ENCODE peak calls at places on chromosomes 12 and 14, in seven cellular contexts. Y is body of pancreas; R is CD8-positive, alpha-beta T cell; V is testis; N is BJ; S is tibial nerve; U is fibroblast of lung. M is an unnamed sample.

GRCh38 chr12:45613306-45613705 is 116.2 kb upstream of the ARID2 start:
- DNase-seq in V (no peak), Y (no peak), U (peak; percentile 57), N (no peak), R (no peak), S (no peak), M (no peak)

GRCh38 chr12:52508211-52508610 is 12.0 kb downstream of the KRT5 start:
- DNase-seq in U (peak; percentile 16), N (no peak), V (no peak), S (no peak), Y (no peak), R (no peak), M (no peak)

GRCh38 chr14:33432407-33433023 is 493.8 kb downstream of the NPAS3 start:
- DNase-seq in U (peak; percentile 42), N (no peak), Y (no peak), R (no peak), S (peak; percentile 24), V (peak; percentile 68), M (peak; percentile 39)

GRCh38 chr14:102451064-102451352 is 58.6 kb downstream of the ANKRD9 start:
- DNase-seq in V (no peak), N (no peak), S (no peak), U (no peak), R (no peak), Y (no peak), M (no peak)

GRCh38 chr12:14833952-14834351 is 9.4 kb downstream of the ART4 start:
- DNase-seq in N (no peak), U (peak; percentile 64), S (no peak), R (no peak), V (no peak), Y (no peak), M (no peak)

GRCh38 chr12:124006582-124007170 is 33.7 kb downstream of the ZNF664 start:
- DNase-seq in R (no peak), N (no peak), V (no peak), U (no peak), Y (no peak), S (no peak), M (no peak)

GRCh38 chr14:72594099-72594901 is 299.6 kb downstream of the DPF3 start:
- DNase-seq in R (peak; percentile 22), S (no peak), N (no peak), Y (no peak), U (peak; percentile 36), V (no peak), M (no peak)

GRCh38 chr12:56084958-56085543 is 5.1 kb downstream of the ERBB3 start:
- DNase-seq in R (no peak), U (no peak), Y (peak; percentile 48), V (no peak), N (no peak), S (no peak), M (peak; percentile 63)

GRCh38 chr14:30005114-30005698 is 77.6 kb upstream of the PRKD1 start:
- DNase-seq in V (no peak), N (peak; percentile 23), S (peak; percentile 23), U (peak; percentile 69), R (no peak), Y (no peak), M (no peak)

GRCh38 chr12:53379389-53380103 is 430 bp upstream of the SP1 start:
- DNase-seq in S (peak; percentile 100), V (peak; percentile 100), Y (peak; percentile 99), R (no peak), U (peak; percentile 100), N (peak; percentile 100), M (peak; percentile 98)

GRCh38 chr14:57182760-57183503 is 85.8 kb downstream of the EXOC5 start:
- DNase-seq in V (peak; percentile 36), N (no peak), S (no peak), Y (no peak), U (no peak), R (no peak), M (peak; percentile 6)

GRCh38 chr12:18837025-18837424 is 99.1 kb downstream of the CAPZA3 start:
- DNase-seq in U (peak; percentile 20), V (no peak), R (no peak), N (no peak), Y (peak; percentile 17), S (no peak), M (no peak)

GRCh38 chr14:96584199-96584906 is 82.2 kb downstream of the PAPOLA start:
- DNase-seq in V (peak; percentile 64), U (peak; percentile 35), N (no peak), R (no peak), S (no peak), Y (peak; percentile 46), M (peak; percentile 82)

GRCh38 chr12:124778411-124778810 is 85.3 kb downstream of the SCARB1 start:
- DNase-seq in U (no peak), Y (no peak), V (no peak), R (no peak), N (no peak), S (no peak), M (no peak)

GRCh38 chr12:115752913-115753726 is 524.4 kb downstream of the MED13L start:
- DNase-seq in R (no peak), V (peak; percentile 70), N (no peak), S (peak; percentile 75), U (peak; percentile 66), Y (peak; percentile 37), M (peak; percentile 66)

GRCh38 chr12:52796429-52796794 is 495 bp upstream of the KRT3 start:
- DNase-seq in S (no peak), V (no peak), U (no peak), Y (no peak), R (no peak), N (no peak), M (no peak)

GRCh38 chr14:91143862-91144261 is 30.0 kb downstream of the DGLUCY start:
- DNase-seq in U (no peak), R (no peak), Y (peak; percentile 76), V (no peak), N (no peak), S (no peak), M (no peak)

GRCh38 chr12:101407054-101407437 is 526 bp downstream of the ARL1 start:
- DNase-seq in N (no peak), R (no peak), S (peak; percentile 5), U (no peak), V (no peak), Y (no peak), M (no peak)

GRCh38 chr12:27190761-27191160 is 53.3 kb upstream of the STK38L start:
- DNase-seq in V (no peak), S (no peak), U (peak; percentile 91), N (peak; percentile 73), Y (no peak), R (no peak), M (no peak)

GRCh38 chr12:59643576-59643975 is 47.7 kb downstream of the SLC16A7 start:
- DNase-seq in V (no peak), N (no peak), S (no peak), Y (no peak), U (no peak), R (no peak), M (no peak)

GRCh38 chr12:25958254-25959068 is at the start of gene RASSF8:
- DNase-seq in U (peak; percentile 70), S (peak; percentile 38), Y (peak; percentile 74), N (no peak), R (no peak), V (peak; percentile 66), M (peak; percentile 77)

GRCh38 chr12:53324113-53324778 is 2.8 kb upstream of the AAAS start:
- DNase-seq in S (no peak), U (no peak), N (no peak), R (peak; percentile 35), Y (peak; percentile 24), V (peak; percentile 51), M (no peak)

GRCh38 chr12:122182887-122183587 is at the start of gene LRRC43:
- DNase-seq in V (peak; percentile 67), U (peak; percentile 39), R (no peak), N (no peak), Y (peak; percentile 47), S (no peak), M (peak; percentile 82)

GRCh38 chr12:96239711-96240234 is 45.6 kb downstream of the ELK3 start:
- DNase-seq in V (no peak), N (no peak), R (no peak), Y (no peak), S (no peak), U (no peak), M (peak; percentile 93)

GRCh38 chr14:35932659-35933159 is 106.6 kb downstream of the BRMS1L start:
- DNase-seq in R (no peak), Y (no peak), V (no peak), N (no peak), U (no peak), S (no peak), M (no peak)

DNA sequence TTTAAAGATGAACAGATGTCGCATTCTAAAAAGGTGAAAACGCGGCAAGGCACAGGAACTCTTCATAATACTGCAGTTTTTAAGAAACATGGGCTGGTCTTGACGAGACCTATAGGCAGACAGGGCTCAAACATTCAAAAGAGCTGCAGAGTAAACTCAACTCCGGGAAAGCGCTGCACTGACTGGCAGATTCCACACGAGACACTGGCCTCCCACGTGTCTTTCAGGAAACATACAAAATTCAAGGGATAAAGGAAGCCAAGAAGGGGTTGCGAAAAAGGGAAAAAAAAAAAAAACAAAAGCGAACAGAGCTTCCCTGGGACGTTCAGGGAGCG is 614 bp upstream of the ARF6 start:
- DNase-seq in U (peak; percentile 80), Y (peak; percentile 73), V (peak; percentile 83), N (peak; percentile 29), S (peak; percentile 68), R (peak; percentile 21), M (no peak)
- TF ChIP-seq CTCF in U (no peak), Y (peak; percentile 37), V (no peak), N (no peak), S (no peak), R (no peak), M (no peak)

DNA sequence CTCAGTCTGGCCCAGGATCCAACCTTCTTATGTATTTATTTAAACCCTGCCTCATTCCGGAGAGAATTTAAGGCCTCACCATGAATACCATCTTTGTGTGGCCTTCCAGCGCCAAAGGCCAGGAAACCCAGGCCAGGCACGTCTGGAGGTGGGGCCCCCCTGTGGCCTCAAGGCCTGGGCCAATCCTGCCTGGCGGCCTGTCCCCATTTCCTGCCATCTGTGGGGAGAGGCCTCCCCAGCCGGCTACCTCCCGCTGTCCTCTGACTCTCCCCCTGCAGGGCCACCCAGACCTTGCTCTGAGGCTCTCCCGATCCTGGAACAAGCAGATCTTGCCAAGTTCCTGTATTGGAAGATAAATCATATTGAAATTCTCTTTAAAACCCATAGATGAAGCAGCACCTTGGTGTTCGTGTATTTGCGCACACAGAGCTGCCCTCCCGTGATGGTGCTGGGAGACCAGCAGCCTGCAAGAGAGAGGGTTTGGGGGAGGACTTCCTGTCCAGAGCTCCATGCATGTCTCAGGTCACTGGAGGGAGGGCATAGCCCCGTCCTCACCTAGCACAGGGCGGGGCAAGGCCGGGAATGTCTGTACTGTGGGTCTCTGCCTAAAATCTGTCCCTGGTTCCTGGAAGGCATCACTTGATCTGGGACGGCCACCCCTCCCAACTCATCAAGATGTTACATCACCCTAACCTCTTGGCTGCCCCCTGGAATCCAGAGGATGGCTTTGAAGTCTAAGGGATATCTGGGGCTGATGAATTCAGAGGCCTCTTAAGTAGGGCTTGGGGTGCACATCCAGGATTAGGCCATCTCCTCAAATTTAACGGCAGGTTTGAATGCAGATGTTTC is 37.2 kb upstream of the MEG3 start:
- DNase-seq in N (no peak), R (no peak), U (no peak), S (no peak), Y (peak; percentile 32), V (no peak), M (no peak)
- H3K27me3 ChIP-seq in N (peaks cover 3% of the 10 kb centered on the region), R (no peaks in the 10 kb centered on the region), U (peaks cover 4% of the 10 kb centered on the region), S (no peaks in the 10 kb centered on the region), Y (no peaks in the 10 kb centered on the region), V (no peaks in the 10 kb centered on the region), M (no peaks in the 10 kb centered on the region)

GRCh38 chr14:93114713-93115068 is 1.0 kb downstream of the ITPK1 start:
- DNase-seq in U (no peak), Y (peak; percentile 37), V (no peak), S (no peak), N (no peak), R (no peak), M (no peak)
- TF ChIP-seq CTCF in U (no peak), Y (no peak), V (no peak), S (no peak), N (no peak), R (no peak), M (no peak)

GRCh38 chr14:51501746-51502145 is 150.0 kb upstream of the FRMD6 start:
- DNase-seq in R (no peak), Y (no peak), V (no peak), S (no peak), U (no peak), N (no peak), M (no peak)
- H3K27me3 ChIP-seq in R (no peaks in the 10 kb centered on the region), Y (no peaks in the 10 kb centered on the region), V (no peaks in the 10 kb centered on the region), S (no peaks in the 10 kb centered on the region), U (no peaks in the 10 kb centered on the region), N (no peaks in the 10 kb centered on the region), M (no peaks in the 10 kb centered on the region)

M was measured in BE2C.